ENCODE peak calls at places on chromosomes 7 and 10, in seven cellular contexts. One of them, this sample, is unnamed.

GRCh38 chr7:139828880-139829653 is at the start of gene TBXAS1:
- DNase-seq in neural crest cell: no peak
- DNase-seq in psoas muscle: no peak
- DNase-seq in RWPE2: no peak
- DNase-seq in neural progenitor cell: no peak
- DNase-seq in nephron progenitor cell: no peak
- DNase-seq in HFF-Myc: no peak
- DNase-seq in this sample: no peak

GRCh38 chr7:117157121-117157870 is 165.6 kb downstream of the WNT2 start:
- DNase-seq in neural crest cell: no peak
- DNase-seq in neural progenitor cell: no peak
- DNase-seq in HFF-Myc: peak; percentile 36
- DNase-seq in RWPE2: no peak
- DNase-seq in psoas muscle: peak; percentile 21
- DNase-seq in nephron progenitor cell: no peak
- DNase-seq in this sample: no peak

GRCh38 chr7:66070222-66070621 is 5.4 kb upstream of the ASL start:
- DNase-seq in HFF-Myc: no peak
- DNase-seq in RWPE2: no peak
- DNase-seq in psoas muscle: no peak
- DNase-seq in neural crest cell: no peak
- DNase-seq in nephron progenitor cell: no peak
- DNase-seq in neural progenitor cell: no peak
- DNase-seq in this sample: no peak

GRCh38 chr10:77586719-77587423 is 50.7 kb downstream of the KCNMA1 start:
- DNase-seq in psoas muscle: peak; percentile 59
- DNase-seq in HFF-Myc: peak; percentile 22
- DNase-seq in neural crest cell: no peak
- DNase-seq in nephron progenitor cell: no peak
- DNase-seq in neural progenitor cell: no peak
- DNase-seq in RWPE2: no peak
- DNase-seq in this sample: no peak

GRCh38 chr10:116464257-116464656 is 36.6 kb downstream of the PNLIPRP3 start:
- DNase-seq in neural crest cell: no peak
- DNase-seq in neural progenitor cell: no peak
- DNase-seq in psoas muscle: no peak
- DNase-seq in HFF-Myc: no peak
- DNase-seq in RWPE2: no peak
- DNase-seq in nephron progenitor cell: no peak
- DNase-seq in this sample: no peak

GRCh38 chr10:13615650-13616049 is 28.9 kb downstream of the PRPF18 start:
- DNase-seq in nephron progenitor cell: peak; percentile 20
- DNase-seq in psoas muscle: no peak
- DNase-seq in RWPE2: no peak
- DNase-seq in HFF-Myc: no peak
- DNase-seq in neural crest cell: no peak
- DNase-seq in neural progenitor cell: peak; percentile 48
- DNase-seq in this sample: no peak

GRCh38 chr10:15703944-15704580 is 15.7 kb downstream of the ITGA8 start:
- DNase-seq in RWPE2: no peak
- DNase-seq in neural progenitor cell: no peak
- DNase-seq in HFF-Myc: no peak
- DNase-seq in psoas muscle: no peak
- DNase-seq in neural crest cell: no peak
- DNase-seq in nephron progenitor cell: no peak
- DNase-seq in this sample: no peak

GRCh38 chr7:140571537-140572122 is 69.0 kb downstream of the DENND2A start:
- DNase-seq in nephron progenitor cell: no peak
- DNase-seq in neural progenitor cell: no peak
- DNase-seq in RWPE2: no peak
- DNase-seq in neural crest cell: no peak
- DNase-seq in psoas muscle: no peak
- DNase-seq in HFF-Myc: no peak
- DNase-seq in this sample: no peak

GRCh38 chr10:4229106-4229505 is 444.1 kb upstream of the KLF6 start:
- DNase-seq in RWPE2: no peak
- DNase-seq in nephron progenitor cell: no peak
- DNase-seq in neural crest cell: no peak
- DNase-seq in psoas muscle: no peak
- DNase-seq in neural progenitor cell: no peak
- DNase-seq in HFF-Myc: no peak
- DNase-seq in this sample: no peak

GRCh38 chr7:143487566-143487965 is 9.9 kb downstream of the TAS2R41 start:
- DNase-seq in psoas muscle: peak; percentile 43
- DNase-seq in nephron progenitor cell: no peak
- DNase-seq in neural crest cell: no peak
- DNase-seq in RWPE2: no peak
- DNase-seq in HFF-Myc: no peak
- DNase-seq in neural progenitor cell: no peak
- DNase-seq in this sample: no peak

GRCh38 chr10:119090026-119090808 is 9.6 kb upstream of the EIF3A start:
- DNase-seq in neural crest cell: no peak
- DNase-seq in neural progenitor cell: no peak
- DNase-seq in nephron progenitor cell: no peak
- DNase-seq in psoas muscle: no peak
- DNase-seq in HFF-Myc: no peak
- DNase-seq in RWPE2: no peak
- DNase-seq in this sample: no peak

GRCh38 chr7:77327067-77327931 is 88.8 kb downstream of the GSAP start:
- DNase-seq in RWPE2: peak; percentile 89
- DNase-seq in neural crest cell: no peak
- DNase-seq in nephron progenitor cell: peak; percentile 27
- DNase-seq in HFF-Myc: no peak
- DNase-seq in psoas muscle: peak; percentile 35
- DNase-seq in neural progenitor cell: no peak
- DNase-seq in this sample: no peak

GRCh38 chr10:113454341-113455061 is 98.4 kb upstream of the HABP2 start:
- DNase-seq in RWPE2: no peak
- DNase-seq in neural progenitor cell: peak; percentile 77
- DNase-seq in nephron progenitor cell: peak; percentile 61
- DNase-seq in neural crest cell: peak; percentile 64
- DNase-seq in psoas muscle: peak; percentile 46
- DNase-seq in HFF-Myc: no peak
- DNase-seq in this sample: peak; percentile 59

GRCh38 chr10:49395741-49396665 is at the start of gene DRGX:
- DNase-seq in nephron progenitor cell: peak; percentile 47
- DNase-seq in neural progenitor cell: peak; percentile 73
- DNase-seq in RWPE2: no peak
- DNase-seq in neural crest cell: no peak
- DNase-seq in HFF-Myc: no peak
- DNase-seq in psoas muscle: no peak
- DNase-seq in this sample: peak; percentile 63

GRCh38 chr10:99419688-99420087 is 10.7 kb downstream of the GOT1 start:
- DNase-seq in neural progenitor cell: no peak
- DNase-seq in neural crest cell: no peak
- DNase-seq in psoas muscle: no peak
- DNase-seq in RWPE2: no peak
- DNase-seq in HFF-Myc: no peak
- DNase-seq in nephron progenitor cell: no peak
- DNase-seq in this sample: no peak

GRCh38 chr7:158384746-158385145 is 202.9 kb downstream of the PTPRN2 start:
- DNase-seq in neural crest cell: no peak
- DNase-seq in psoas muscle: no peak
- DNase-seq in neural progenitor cell: no peak
- DNase-seq in RWPE2: no peak
- DNase-seq in nephron progenitor cell: no peak
- DNase-seq in HFF-Myc: no peak
- DNase-seq in this sample: no peak

GRCh38 chr10:16952610-16953009 is 135.4 kb upstream of the RSU1 start:
- DNase-seq in nephron progenitor cell: no peak
- DNase-seq in neural progenitor cell: peak; percentile 23
- DNase-seq in neural crest cell: no peak
- DNase-seq in psoas muscle: no peak
- DNase-seq in HFF-Myc: no peak
- DNase-seq in RWPE2: no peak
- DNase-seq in this sample: no peak

DNA sequence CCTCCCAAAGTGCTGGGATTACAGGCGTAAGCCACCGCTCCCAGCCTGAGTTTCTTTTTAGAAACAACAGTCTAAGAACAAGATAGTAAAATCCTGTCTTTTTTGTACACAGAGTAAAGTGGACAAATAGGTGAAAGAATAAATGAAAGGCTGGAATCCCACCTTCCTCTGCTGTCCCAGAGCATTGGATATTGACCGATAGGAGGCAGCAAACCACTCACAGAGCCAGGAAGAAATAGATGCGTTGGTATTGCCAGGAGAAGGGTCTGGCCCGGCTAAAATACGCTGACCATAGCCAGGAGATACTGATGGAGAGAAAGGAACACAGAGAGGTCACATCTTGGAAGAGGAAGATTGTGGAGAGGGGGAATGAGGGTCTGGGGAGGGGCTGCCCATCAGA is 11.4 kb upstream of the ZNF12 start:
- DNase-seq in neural crest cell: no peak
- DNase-seq in HFF-Myc: no peak
- DNase-seq in RWPE2: no peak
- DNase-seq in nephron progenitor cell: no peak
- DNase-seq in neural progenitor cell: peak; percentile 6
- DNase-seq in psoas muscle: no peak
- DNase-seq in this sample: no peak
- TF ChIP-seq CTCF in neural crest cell: peak; percentile 18
- TF ChIP-seq CTCF in HFF-Myc: no peak
- TF ChIP-seq CTCF in RWPE2: no peak
- TF ChIP-seq CTCF in nephron progenitor cell: no peak
- TF ChIP-seq CTCF in neural progenitor cell: peak; percentile 42
- TF ChIP-seq CTCF in psoas muscle: no peak
- TF ChIP-seq CTCF in this sample: no peak

GRCh38 chr10:78688221-78688944 is 380.4 kb upstream of the ZMIZ1 start:
- DNase-seq in RWPE2: no peak
- DNase-seq in neural progenitor cell: no peak
- DNase-seq in psoas muscle: no peak
- DNase-seq in HFF-Myc: no peak
- DNase-seq in nephron progenitor cell: peak; percentile 18
- DNase-seq in neural crest cell: no peak
- DNase-seq in this sample: no peak
- TF ChIP-seq CTCF in RWPE2: no peak
- TF ChIP-seq CTCF in neural progenitor cell: no peak
- TF ChIP-seq CTCF in psoas muscle: no peak
- TF ChIP-seq CTCF in HFF-Myc: no peak
- TF ChIP-seq CTCF in nephron progenitor cell: no peak
- TF ChIP-seq CTCF in neural crest cell: no peak
- TF ChIP-seq CTCF in this sample: no peak

DNA sequence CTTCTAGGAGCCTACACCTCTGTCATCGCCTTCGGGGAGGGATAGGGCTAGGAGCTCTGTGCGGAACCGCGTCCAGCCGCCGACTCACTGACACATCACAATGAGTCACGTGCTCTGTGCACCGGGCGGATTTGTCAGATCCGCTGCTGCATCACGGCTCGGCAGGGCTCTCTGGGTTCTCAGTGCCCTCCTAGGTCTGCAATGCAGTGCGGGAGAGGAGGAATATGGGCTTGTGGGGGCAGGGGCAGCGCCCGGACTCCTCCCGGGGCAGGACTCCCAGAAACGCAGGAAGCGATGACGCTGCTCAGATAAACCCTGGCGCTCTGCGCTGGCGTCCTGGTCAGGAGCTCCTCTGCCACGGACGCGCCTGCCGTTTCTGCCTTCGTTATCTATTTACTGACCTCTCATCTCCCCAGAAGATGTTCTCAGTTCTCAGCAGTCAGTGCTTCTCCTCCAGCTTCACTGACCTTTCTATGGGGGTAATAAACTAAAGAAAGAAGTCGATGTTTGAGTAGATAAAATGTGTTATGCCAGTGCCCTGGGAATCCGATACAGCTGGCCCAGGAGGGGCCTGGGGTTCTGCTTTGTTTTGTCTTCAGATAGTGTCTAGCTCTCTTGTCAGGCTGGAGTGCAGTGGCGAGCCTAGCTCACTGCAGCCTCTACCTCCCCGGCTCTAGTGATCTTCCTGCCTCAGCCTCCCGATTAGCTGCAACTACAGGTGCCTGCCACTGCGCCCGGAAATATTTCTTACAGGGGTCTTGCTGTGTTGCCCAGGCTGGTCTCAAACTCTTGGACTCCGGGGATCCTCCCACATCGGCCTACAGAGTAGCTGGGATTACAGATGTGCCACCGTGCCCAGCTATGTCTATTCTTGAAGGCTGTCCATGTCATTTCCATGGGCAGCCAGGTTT is 22.8 kb upstream of the ITGB1 start:
- DNase-seq in neural progenitor cell: peak; percentile 89
- DNase-seq in neural crest cell: peak; percentile 51
- DNase-seq in nephron progenitor cell: peak; percentile 73
- DNase-seq in RWPE2: peak; percentile 99
- DNase-seq in HFF-Myc: peak; percentile 91
- DNase-seq in psoas muscle: peak; percentile 92
- DNase-seq in this sample: peak; percentile 79
- TF ChIP-seq CTCF in neural progenitor cell: no peak
- TF ChIP-seq CTCF in neural crest cell: no peak
- TF ChIP-seq CTCF in nephron progenitor cell: no peak
- TF ChIP-seq CTCF in RWPE2: no peak
- TF ChIP-seq CTCF in HFF-Myc: no peak
- TF ChIP-seq CTCF in psoas muscle: no peak
- TF ChIP-seq CTCF in this sample: no peak

DNA sequence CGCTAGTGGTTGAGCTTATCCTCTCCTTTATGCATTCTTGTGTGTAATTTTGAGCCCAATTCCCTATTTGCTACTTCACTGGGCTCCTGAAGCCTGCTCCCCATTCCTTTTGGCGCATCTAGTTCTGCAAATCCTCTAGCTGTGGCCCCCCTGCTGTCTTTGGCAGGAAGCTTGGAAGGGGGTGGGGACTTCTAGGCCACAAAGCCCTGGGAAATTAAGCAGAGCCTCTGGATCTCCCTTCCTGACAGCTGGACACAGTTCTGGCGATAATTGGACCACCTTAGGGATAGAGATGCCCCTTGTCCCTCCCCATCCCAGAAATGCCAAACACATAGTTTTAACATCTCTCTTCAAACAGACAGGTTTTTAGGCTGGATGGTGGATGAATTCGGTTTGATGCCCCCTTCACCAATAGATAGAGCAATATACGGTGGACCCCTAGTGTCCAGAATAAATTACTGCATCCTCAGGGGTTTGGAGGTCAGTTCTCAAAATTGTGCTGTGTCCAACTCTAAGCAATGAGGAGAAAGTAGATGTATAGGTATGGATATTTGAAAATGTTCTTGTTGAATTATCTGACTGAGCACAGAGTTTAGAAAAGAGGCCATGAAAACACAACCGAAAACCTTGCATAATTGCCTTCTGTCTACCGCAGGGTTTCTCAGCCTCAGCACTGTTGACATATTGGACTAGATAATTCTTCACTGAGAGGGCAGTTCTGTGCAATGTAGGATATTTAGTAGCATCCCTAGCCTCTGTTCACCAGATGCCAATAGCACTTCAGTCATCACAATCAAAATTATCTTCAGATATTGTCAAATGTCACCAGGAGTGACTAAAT is 75.5 kb downstream of the PAPSS2 start:
- DNase-seq in HFF-Myc: no peak
- DNase-seq in neural crest cell: peak; percentile 6
- DNase-seq in nephron progenitor cell: peak; percentile 40
- DNase-seq in psoas muscle: no peak
- DNase-seq in neural progenitor cell: peak; percentile 93
- DNase-seq in RWPE2: no peak
- DNase-seq in this sample: peak; percentile 22
- TF ChIP-seq CTCF in HFF-Myc: peak; percentile 71
- TF ChIP-seq CTCF in neural crest cell: peak; percentile 84
- TF ChIP-seq CTCF in nephron progenitor cell: peak; percentile 84
- TF ChIP-seq CTCF in psoas muscle: peak; percentile 68
- TF ChIP-seq CTCF in neural progenitor cell: peak; percentile 84
- TF ChIP-seq CTCF in RWPE2: peak; percentile 89
- TF ChIP-seq CTCF in this sample: peak; percentile 88